ENCODE peak calls at places on chromosomes 3 and 15, in five cellular contexts. One of them, this sample, is unnamed.

GRCh38 chr3:71930056-71930991 is 145.4 kb upstream of the PROK2 start:
- DNase-seq in mesendoderm: peak
- DNase-seq in H9: peak
- DNase-seq in mesenchymal stem cell: peak
- DNase-seq in IMR-90: peak
- DNase-seq in this sample: peak

GRCh38 chr3:86481031-86481430 is 509.9 kb downstream of the VGLL3 start:
- DNase-seq in IMR-90: no peak
- DNase-seq in mesenchymal stem cell: no peak
- DNase-seq in mesendoderm: peak
- DNase-seq in H9: no peak
- DNase-seq in this sample: no peak

GRCh38 chr3:76585794-76586392 is 454.0 kb upstream of the ROBO2 start:
- DNase-seq in mesenchymal stem cell: peak
- DNase-seq in IMR-90: peak
- DNase-seq in mesendoderm: peak
- DNase-seq in H9: no peak
- DNase-seq in this sample: no peak

GRCh38 chr15:69576035-69576526 is 123.5 kb downstream of the RPLP1 start:
- DNase-seq in IMR-90: no peak
- DNase-seq in mesendoderm: no peak
- DNase-seq in mesenchymal stem cell: peak
- DNase-seq in H9: peak
- DNase-seq in this sample: peak

GRCh38 chr15:77959094-77959879 is 118.2 kb downstream of the TBC1D2B start:
- DNase-seq in IMR-90: peak
- DNase-seq in mesenchymal stem cell: peak
- DNase-seq in H9: peak
- DNase-seq in mesendoderm: peak
- DNase-seq in this sample: peak

GRCh38 chr3:179196098-179196497 is 47.9 kb downstream of the PIK3CA start:
- DNase-seq in mesendoderm: no peak
- DNase-seq in H9: no peak
- DNase-seq in mesenchymal stem cell: peak
- DNase-seq in IMR-90: peak
- DNase-seq in this sample: no peak

GRCh38 chr3:73622135-73622534 is 2.6 kb downstream of the PDZRN3 start:
- DNase-seq in mesenchymal stem cell: peak
- DNase-seq in IMR-90: peak
- DNase-seq in mesendoderm: no peak
- DNase-seq in H9: peak
- DNase-seq in this sample: no peak

GRCh38 chr15:48333553-48333952 is 2.3 kb downstream of the DUT start:
- DNase-seq in H9: no peak
- DNase-seq in IMR-90: no peak
- DNase-seq in mesendoderm: peak
- DNase-seq in mesenchymal stem cell: no peak
- DNase-seq in this sample: no peak

GRCh38 chr3:126014252-126014651 is 45.3 kb downstream of the ROPN1B start:
- DNase-seq in mesendoderm: no peak
- DNase-seq in mesenchymal stem cell: no peak
- DNase-seq in IMR-90: peak
- DNase-seq in H9: peak
- DNase-seq in this sample: no peak

GRCh38 chr3:39783730-39784129 is 25.7 kb upstream of the MYRIP start:
- DNase-seq in mesendoderm: no peak
- DNase-seq in H9: no peak
- DNase-seq in IMR-90: no peak
- DNase-seq in mesenchymal stem cell: no peak
- DNase-seq in this sample: no peak

GRCh38 chr3:160038862-160039562 is 50.4 kb downstream of the IL12A start:
- DNase-seq in mesendoderm: peak
- DNase-seq in IMR-90: no peak
- DNase-seq in H9: peak
- DNase-seq in mesenchymal stem cell: peak
- DNase-seq in this sample: peak

GRCh38 chr3:73542127-73542526 is 82.6 kb downstream of the PDZRN3 start:
- DNase-seq in mesendoderm: peak
- DNase-seq in IMR-90: no peak
- DNase-seq in H9: peak
- DNase-seq in mesenchymal stem cell: no peak
- DNase-seq in this sample: no peak

GRCh38 chr15:32857732-32858131 is 139.9 kb downstream of the GREM1 start:
- DNase-seq in mesendoderm: no peak
- DNase-seq in IMR-90: no peak
- DNase-seq in mesenchymal stem cell: no peak
- DNase-seq in H9: no peak
- DNase-seq in this sample: no peak

GRCh38 chr15:32859246-32859645 is 141.4 kb downstream of the GREM1 start:
- DNase-seq in H9: no peak
- DNase-seq in mesendoderm: no peak
- DNase-seq in mesenchymal stem cell: no peak
- DNase-seq in IMR-90: no peak
- DNase-seq in this sample: no peak

GRCh38 chr15:32855942-32856341 is 138.1 kb downstream of the GREM1 start:
- DNase-seq in mesenchymal stem cell: peak
- DNase-seq in H9: peak
- DNase-seq in IMR-90: peak
- DNase-seq in mesendoderm: peak
- DNase-seq in this sample: no peak

GRCh38 chr15:32853667-32854066 is 135.9 kb downstream of the GREM1 start:
- DNase-seq in H9: peak
- DNase-seq in mesenchymal stem cell: no peak
- DNase-seq in IMR-90: no peak
- DNase-seq in mesendoderm: peak
- DNase-seq in this sample: no peak

DNA sequence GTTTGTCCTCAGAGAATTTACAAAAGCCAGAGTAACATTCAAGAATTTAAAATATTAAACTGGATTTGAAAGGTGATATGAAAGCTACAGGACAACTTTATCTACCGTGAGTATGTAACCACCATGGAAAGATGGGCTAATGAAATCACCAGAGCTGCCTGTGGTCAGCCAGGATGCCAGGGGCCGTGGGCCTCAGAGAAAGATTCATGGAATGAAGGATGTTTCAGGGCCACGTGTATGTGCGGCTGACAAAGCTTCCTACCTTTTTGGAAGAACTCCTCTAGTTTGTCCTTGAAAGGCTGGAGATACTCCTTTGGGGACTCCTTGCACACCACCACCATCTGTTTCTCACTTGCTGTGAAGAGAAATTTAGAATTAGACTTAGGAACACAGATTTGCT is 138.9 kb downstream of the GREM1 start:
- DNase-seq in IMR-90: peak
- DNase-seq in mesendoderm: no peak
- DNase-seq in mesenchymal stem cell: peak
- DNase-seq in H9: no peak
- DNase-seq in this sample: no peak
- H2BK120ac ChIP-seq in IMR-90: peak
- H2BK120ac ChIP-seq in mesendoderm: no peak
- H2BK120ac ChIP-seq in mesenchymal stem cell: peak
- H2BK120ac ChIP-seq in H9: no peak
- H2BK120ac ChIP-seq in this sample: no peak

DNA sequence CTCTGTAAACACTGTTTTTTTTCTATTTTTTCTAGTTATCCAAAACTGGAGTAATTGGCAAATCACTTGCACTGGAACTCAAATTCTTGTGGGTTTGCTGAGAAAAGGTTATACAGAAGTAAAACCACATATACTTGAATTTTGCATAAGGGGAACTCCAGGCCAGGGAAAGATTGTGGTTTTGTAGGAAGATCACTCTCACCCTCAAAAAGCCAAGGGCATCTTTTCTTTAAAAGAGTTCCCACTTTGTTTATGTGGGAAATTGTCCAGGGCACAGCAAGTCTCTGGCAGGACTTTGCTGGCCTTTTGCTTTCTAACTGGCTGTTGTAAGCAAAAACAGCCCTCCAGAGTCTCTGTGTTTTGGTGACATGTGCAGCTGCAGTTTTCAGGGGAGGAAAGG is 340.3 kb upstream of the RBMS3 start:
- DNase-seq in H9: no peak
- DNase-seq in mesenchymal stem cell: peak
- DNase-seq in mesendoderm: no peak
- DNase-seq in IMR-90: peak
- DNase-seq in this sample: no peak
- H4K8ac ChIP-seq in H9: no peak
- H4K8ac ChIP-seq in mesenchymal stem cell: no peak
- H4K8ac ChIP-seq in mesendoderm: no peak
- H4K8ac ChIP-seq in IMR-90: no peak
- H4K8ac ChIP-seq in this sample: no peak

GRCh38 chr15:98699591-98700424 is 51.5 kb downstream of the IGF1R start:
- DNase-seq in mesendoderm: no peak
- DNase-seq in IMR-90: no peak
- DNase-seq in mesenchymal stem cell: no peak
- DNase-seq in H9: no peak
- DNase-seq in this sample: no peak
- H3K4ac ChIP-seq in mesendoderm: no peak
- H3K4ac ChIP-seq in IMR-90: no peak
- H3K4ac ChIP-seq in mesenchymal stem cell: no peak
- H3K4ac ChIP-seq in H9: no peak
- H3K4ac ChIP-seq in this sample: no peak

DNA sequence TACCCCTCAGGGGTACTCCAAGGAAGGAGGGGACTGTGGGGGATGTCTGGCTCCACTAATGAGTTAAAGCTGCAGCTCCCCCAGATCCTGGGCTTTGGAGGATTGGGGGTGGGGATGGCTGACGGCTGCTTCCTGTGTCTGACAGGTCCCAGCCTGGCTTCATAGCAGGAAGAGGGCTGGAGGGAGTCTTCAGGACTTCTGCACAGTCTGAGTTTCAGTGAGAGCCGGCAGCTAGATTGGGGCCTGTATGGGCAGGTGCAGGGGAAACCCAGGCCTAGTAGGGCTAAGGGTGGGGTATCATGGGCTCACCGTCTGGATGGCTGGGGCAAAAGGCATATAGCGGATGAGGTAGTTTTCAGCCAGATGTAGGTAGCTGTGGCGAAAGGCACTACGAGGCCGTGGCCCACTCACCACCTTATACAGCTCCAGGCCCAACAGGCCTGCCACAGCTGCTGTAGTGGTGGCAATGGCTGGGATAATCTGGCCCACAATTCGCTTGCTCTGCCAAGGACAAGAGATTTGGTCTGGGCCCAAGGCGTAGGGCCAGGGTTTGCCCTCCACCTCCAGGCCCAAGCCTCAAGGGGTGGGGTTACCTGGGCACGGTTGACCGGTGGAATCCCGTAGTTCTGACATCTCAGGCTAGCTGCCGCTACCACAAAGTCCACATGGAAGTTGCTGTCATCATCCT is 4.5 kb downstream of the INKA1 start:
- DNase-seq in H9: no peak
- DNase-seq in mesenchymal stem cell: peak
- DNase-seq in mesendoderm: no peak
- DNase-seq in IMR-90: no peak
- DNase-seq in this sample: no peak
- H2BK120ac ChIP-seq in H9: no peak
- H2BK120ac ChIP-seq in mesenchymal stem cell: peak
- H2BK120ac ChIP-seq in mesendoderm: no peak
- H2BK120ac ChIP-seq in IMR-90: no peak
- H2BK120ac ChIP-seq in this sample: no peak

GRCh38 chr3:84958495-84959469 is at the start of gene CADM2:
- DNase-seq in mesenchymal stem cell: peak
- DNase-seq in IMR-90: peak
- DNase-seq in H9: peak
- DNase-seq in mesendoderm: peak
- DNase-seq in this sample: peak
- H4K8ac ChIP-seq in mesenchymal stem cell: no peak
- H4K8ac ChIP-seq in IMR-90: no peak
- H4K8ac ChIP-seq in H9: no peak
- H4K8ac ChIP-seq in mesendoderm: no peak
- H4K8ac ChIP-seq in this sample: no peak

GRCh38 chr3:38457111-38458003 is 3.7 kb downstream of the ACVR2B start:
- DNase-seq in mesendoderm: peak
- DNase-seq in IMR-90: peak
- DNase-seq in mesenchymal stem cell: no peak
- DNase-seq in H9: no peak
- DNase-seq in this sample: no peak
- H3K4ac ChIP-seq in mesendoderm: no peak
- H3K4ac ChIP-seq in IMR-90: no peak
- H3K4ac ChIP-seq in mesenchymal stem cell: no peak
- H3K4ac ChIP-seq in H9: no peak
- H3K4ac ChIP-seq in this sample: no peak

GRCh38 chr3:122389197-122389596 is 5.2 kb downstream of the FAM162A start:
- DNase-seq in mesenchymal stem cell: no peak
- DNase-seq in IMR-90: no peak
- DNase-seq in H9: no peak
- DNase-seq in mesendoderm: no peak
- DNase-seq in this sample: no peak

GRCh38 chr3:122382888-122383666 is at the start of gene MIX23:
- DNase-seq in mesendoderm: peak
- DNase-seq in IMR-90: peak
- DNase-seq in H9: peak
- DNase-seq in mesenchymal stem cell: peak
- DNase-seq in this sample: peak

GRCh38 chr3:122387709-122388108 is 3.7 kb downstream of the FAM162A start:
- DNase-seq in IMR-90: no peak
- DNase-seq in mesendoderm: peak
- DNase-seq in mesenchymal stem cell: no peak
- DNase-seq in H9: no peak
- DNase-seq in this sample: no peak

GRCh38 chr3:122389892-122390291 is 5.9 kb downstream of the FAM162A start:
- DNase-seq in mesendoderm: no peak
- DNase-seq in IMR-90: no peak
- DNase-seq in H9: no peak
- DNase-seq in mesenchymal stem cell: no peak
- DNase-seq in this sample: no peak

GRCh38 chr3:122383915-122384697 is at the start of gene FAM162A:
- DNase-seq in H9: peak
- DNase-seq in mesendoderm: peak
- DNase-seq in mesenchymal stem cell: peak
- DNase-seq in IMR-90: peak
- DNase-seq in this sample: peak
- H2BK120ac ChIP-seq in H9: no peak
- H2BK120ac ChIP-seq in mesendoderm: no peak
- H2BK120ac ChIP-seq in mesenchymal stem cell: peak
- H2BK120ac ChIP-seq in IMR-90: peak
- H2BK120ac ChIP-seq in this sample: no peak

GRCh38 chr3:58305882-58306661 is at the start of the genes HTD2 and RPP14:
- DNase-seq in mesendoderm: peak
- DNase-seq in H9: peak
- DNase-seq in IMR-90: peak
- DNase-seq in mesenchymal stem cell: peak
- DNase-seq in this sample: peak
- H4K8ac ChIP-seq in mesendoderm: no peak
- H4K8ac ChIP-seq in H9: no peak
- H4K8ac ChIP-seq in IMR-90: peak
- H4K8ac ChIP-seq in mesenchymal stem cell: peak
- H4K8ac ChIP-seq in this sample: no peak

DNA sequence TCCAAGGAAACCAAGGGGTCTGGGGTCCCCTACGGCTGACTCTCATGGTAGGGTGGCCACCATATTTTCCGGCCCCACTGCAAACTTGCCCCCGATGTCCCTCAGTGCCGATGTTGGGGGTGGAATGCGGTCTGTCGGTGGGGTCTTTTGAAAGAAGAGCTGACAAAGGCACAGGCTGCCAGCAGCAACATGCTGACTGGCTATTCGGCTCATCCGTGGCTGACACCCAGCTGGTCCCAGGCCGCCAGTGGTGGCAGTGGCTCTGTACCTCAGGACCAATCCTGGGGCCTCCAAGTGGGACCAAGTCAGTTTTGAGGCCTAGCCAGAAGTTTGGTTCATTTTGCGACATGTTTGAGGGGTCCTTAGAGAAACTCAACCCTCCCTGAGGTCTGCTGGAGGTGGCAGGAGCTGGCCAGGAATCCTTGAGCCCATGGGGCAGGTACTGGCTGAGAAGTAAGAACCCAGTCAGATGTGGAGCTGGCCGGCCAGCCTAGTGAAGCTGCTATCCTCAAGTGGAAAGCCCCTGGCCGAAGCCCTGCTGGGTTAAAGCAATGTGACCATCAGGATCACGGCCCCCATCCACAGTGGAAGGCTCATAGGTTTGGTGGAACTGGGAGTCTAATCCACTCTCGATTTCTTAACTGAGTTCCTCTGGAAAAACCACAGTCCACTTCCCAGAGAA is 17.8 kb downstream of the BMF start:
- DNase-seq in mesendoderm: no peak
- DNase-seq in IMR-90: no peak
- DNase-seq in H9: no peak
- DNase-seq in mesenchymal stem cell: no peak
- DNase-seq in this sample: no peak
- H3K4ac ChIP-seq in mesendoderm: peak
- H3K4ac ChIP-seq in IMR-90: peak
- H3K4ac ChIP-seq in H9: no peak
- H3K4ac ChIP-seq in mesenchymal stem cell: peak
- H3K4ac ChIP-seq in this sample: no peak